ENCODE peak calls at places on chromosomes 12 and 14, in six cellular contexts. M is HCT116, W is H1, J is K562, F is HepG2, Z is GM12878. C is an unnamed sample.

GRCh38 chr12:10126401-10126800 is 3.6 kb downstream of the CLEC7A start:
- DNase-seq in J (no peak), W (no peak), M (no peak), Z (no peak), F (no peak), C (no peak)

GRCh38 chr12:46133751-46134150 is 135.1 kb downstream of the SLC38A1 start:
- DNase-seq in J (no peak), Z (no peak), M (no peak), F (no peak), W (no peak), C (no peak)

GRCh38 chr14:101077511-101078074 is 174.1 kb upstream of the RTL1 start:
- DNase-seq in W (peak), J (peak), M (no peak), F (no peak), Z (no peak), C (peak)

GRCh38 chr12:105852958-105853357 is 285.8 kb downstream of the NUAK1 start:
- DNase-seq in M (no peak), W (no peak), F (no peak), J (no peak), Z (no peak), C (no peak)

GRCh38 chr12:31326689-31327659 is 1.0 kb upstream of the SINHCAF start:
- DNase-seq in J (no peak), F (no peak), Z (no peak), W (no peak), M (no peak), C (no peak)

GRCh38 chr12:39296496-39296895 is 146.4 kb downstream of the KIF21A start:
- DNase-seq in J (no peak), F (no peak), Z (no peak), M (no peak), W (no peak), C (no peak)

GRCh38 chr14:35335388-35336092 is 43.4 kb downstream of the PSMA6 start:
- DNase-seq in J (no peak), F (peak), M (no peak), W (no peak), Z (no peak), C (no peak)

GRCh38 chr12:97075583-97076268 is 168.7 kb downstream of the NEDD1 start:
- DNase-seq in M (no peak), J (no peak), Z (no peak), F (no peak), W (no peak), C (no peak)

GRCh38 chr14:68164723-68165122 is 345.1 kb downstream of the RAD51B start:
- DNase-seq in W (no peak), Z (no peak), M (no peak), F (peak), J (no peak), C (no peak)

GRCh38 chr14:106163316-106163715 is 636.9 kb downstream of the TMEM121 start:
- DNase-seq in M (no peak), J (no peak), F (no peak), Z (no peak), W (no peak), C (no peak)

GRCh38 chr14:82796081-82796480 is 1262.4 kb upstream of the SEL1L start:
- DNase-seq in J (no peak), M (no peak), Z (no peak), F (no peak), W (no peak), C (no peak)

GRCh38 chr12:12804432-12804886 is 8.7 kb upstream of the DDX47 start:
- DNase-seq in J (no peak), Z (no peak), F (peak), W (no peak), M (peak), C (no peak)

GRCh38 chr12:1443421-1444141 is 150.8 kb downstream of the FBXL14 start:
- DNase-seq in J (no peak), M (no peak), Z (no peak), F (no peak), W (no peak), C (no peak)

GRCh38 chr12:79420146-79420618 is 270.6 kb downstream of the PAWR start:
- DNase-seq in F (peak), M (peak), Z (no peak), W (no peak), J (no peak), C (peak)

GRCh38 chr14:50173891-50174290 is 57.5 kb downstream of the SOS2 start:
- DNase-seq in M (no peak), J (no peak), F (no peak), Z (no peak), W (no peak), C (no peak)

DNA sequence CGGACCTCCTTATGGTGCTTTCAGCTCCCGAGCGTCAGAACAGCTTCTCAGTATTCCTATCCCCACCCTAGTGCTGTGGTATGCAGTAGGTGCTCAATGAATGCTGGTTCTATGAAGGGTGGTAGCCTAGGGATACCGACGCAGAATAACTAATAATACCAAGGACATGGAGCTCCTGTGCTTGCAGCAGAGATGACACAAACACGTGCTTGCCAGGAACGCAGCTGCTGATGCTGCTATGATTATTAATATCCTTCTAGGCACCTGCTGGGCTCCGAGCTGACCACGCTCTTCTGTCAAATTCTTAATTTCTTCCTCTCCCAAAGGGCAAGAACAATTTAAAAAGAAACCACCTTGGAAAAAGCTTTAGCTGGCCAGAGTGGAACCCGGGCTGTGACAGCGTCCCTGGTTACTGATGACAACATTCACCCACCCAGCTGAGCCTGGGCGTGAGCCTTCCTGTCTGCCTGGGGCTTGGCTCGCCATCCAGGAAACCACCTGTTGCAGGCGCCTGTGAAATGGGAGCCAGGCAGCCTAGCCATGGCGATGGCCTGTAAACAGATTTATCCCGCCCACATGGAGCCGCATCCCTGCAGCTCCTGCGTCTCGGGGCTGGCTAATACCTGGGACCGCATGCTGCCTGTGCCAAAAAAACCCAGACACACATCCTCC is 28.8 kb downstream of the CLMN start:
- DNase-seq in F (no peak), J (no peak), M (no peak), W (no peak), Z (no peak), C (no peak)
- H3K4me3 ChIP-seq in F (no peak), J (no peak), M (no peak), W (no peak), Z (no peak), C (no peak)

DNA sequence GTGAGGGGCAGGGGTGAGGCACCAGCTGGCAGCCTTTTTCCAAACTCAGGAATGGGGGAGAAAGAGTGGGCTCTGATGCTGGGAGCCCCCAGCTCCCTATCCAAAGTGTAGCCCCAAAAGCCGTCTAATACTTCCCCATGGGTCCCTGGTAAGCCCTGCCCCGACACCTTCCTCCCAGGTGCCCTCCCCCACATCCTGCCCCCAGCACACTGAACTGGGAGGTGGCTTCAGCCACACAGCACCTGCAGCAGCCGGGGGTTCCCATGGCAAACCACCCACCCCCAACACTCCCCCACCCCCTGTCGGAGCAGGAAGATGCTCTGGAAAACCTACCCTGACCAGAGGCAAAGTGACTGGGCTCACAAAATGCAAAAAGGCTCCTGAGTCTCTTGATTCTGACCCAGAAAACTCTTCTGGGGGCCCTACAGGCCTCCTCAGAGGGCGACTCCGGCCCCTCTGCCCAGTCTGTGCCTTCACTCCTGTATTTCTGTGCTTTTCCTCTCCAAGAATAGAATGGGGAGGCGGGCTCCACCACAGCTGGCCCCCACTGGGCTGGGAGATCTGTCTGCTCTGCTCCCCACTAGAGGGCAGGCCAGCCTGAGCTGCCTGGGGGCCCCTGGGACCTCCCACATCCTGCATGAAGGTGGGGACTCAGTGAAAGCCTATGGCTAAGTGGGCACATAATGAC is 81.6 kb downstream of the ITPK1 start:
- DNase-seq in F (no peak), Z (no peak), J (peak), M (no peak), W (no peak), C (no peak)
- TF ChIP-seq ZNF274 in F (no peak), Z (no peak), J (no peak), M (no peak), W (no peak), C (no peak)

DNA sequence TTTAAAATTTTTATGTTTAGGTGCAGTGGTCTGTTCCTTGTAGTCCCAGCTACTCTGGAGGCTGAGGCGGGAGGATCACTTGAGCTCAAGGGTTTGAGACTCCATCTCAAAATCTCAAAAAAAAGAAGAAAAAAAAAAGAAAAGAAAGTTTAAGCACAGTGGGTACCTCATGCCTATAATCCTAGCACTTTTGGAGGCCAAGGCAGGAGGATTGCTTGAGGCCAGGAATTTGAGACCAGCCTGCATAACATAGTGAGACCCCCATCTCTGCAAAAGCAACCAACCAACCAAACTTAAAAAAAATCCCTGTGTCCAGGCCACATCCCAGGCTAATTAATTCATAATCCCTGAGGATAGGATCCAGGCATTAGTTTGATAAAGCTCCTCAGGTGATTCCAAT is 3.4 kb upstream of the SALL2 start:
- DNase-seq in W (no peak), F (no peak), J (no peak), Z (no peak), M (no peak), C (no peak)
- TF ChIP-seq YY1 in W (no peak), F (no peak), J (no peak), Z (no peak), M (no peak), C (no peak)

DNA sequence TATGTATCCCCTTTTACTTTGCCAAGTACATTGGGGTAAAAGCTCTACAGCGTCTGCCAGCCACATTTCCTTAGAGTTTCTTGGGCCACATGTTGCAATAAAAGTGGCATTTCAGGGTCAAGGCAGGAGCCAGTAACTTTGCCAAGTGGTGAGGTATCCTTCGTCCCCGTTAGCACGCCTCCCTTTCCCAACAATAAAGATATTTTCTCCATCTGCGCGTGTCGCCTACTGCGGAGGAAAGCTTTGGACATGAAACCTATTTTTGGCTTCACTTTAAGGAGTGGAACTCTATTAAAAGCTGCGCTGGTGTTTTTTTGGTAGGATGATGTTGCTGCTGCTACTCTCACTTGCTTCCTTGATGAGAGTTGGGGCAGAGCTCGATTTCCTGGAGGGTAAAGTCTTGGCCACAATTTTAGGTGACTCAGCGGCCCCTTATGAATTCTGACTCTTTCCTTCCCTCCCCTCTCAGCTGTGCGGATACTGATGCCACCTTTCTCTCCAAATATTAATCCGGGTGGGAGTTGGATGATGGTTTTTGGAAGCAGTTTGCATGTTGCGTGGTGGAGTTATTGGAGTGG is 851 bp downstream of the CCDC91 start:
- DNase-seq in F (no peak), M (no peak), Z (no peak), J (peak), W (no peak), C (no peak)
- H3K4me3 ChIP-seq in F (peak), M (peak), Z (peak), J (peak), W (peak), C (peak)

GRCh38 chr14:59321184-59321952 is 132.9 kb downstream of the DAAM1 start:
- DNase-seq in J (no peak), F (no peak), M (no peak), W (no peak), Z (no peak), C (no peak)
- TF ChIP-seq ZNF274 in J (no peak), F (no peak), M (no peak), W (no peak), Z (no peak), C (no peak)

GRCh38 chr14:52873096-52873495 is 77.8 kb downstream of the FERMT2 start:
- DNase-seq in Z (no peak), W (no peak), M (no peak), F (no peak), J (no peak), C (no peak)
- TF ChIP-seq YY1 in Z (no peak), W (no peak), M (no peak), F (no peak), J (no peak), C (no peak)